ENCODE peak calls at places on chromosomes 13 and 19, in six cellular contexts. L is astrocyte of the spinal cord, H is Calu3, S is breast epithelium, R is AG09309, J is lung. F is an unnamed sample.

GRCh38 chr19:12788682-12789097 is 2.6 kb upstream of the JUNB start:
- DNase-seq in R (no peak), H (peak; percentile 65), J (peak; percentile 74), L (peak; percentile 66), S (no peak), F (peak; percentile 91)

GRCh38 chr13:49220856-49221614 is 897 bp downstream of the MLNR start:
- DNase-seq in R (no peak), L (no peak), J (no peak), S (no peak), H (no peak), F (no peak)

GRCh38 chr13:55534306-55534705 is 1606.4 kb upstream of the PRR20A start:
- DNase-seq in J (no peak), S (no peak), H (no peak), L (no peak), R (no peak), F (no peak)

GRCh38 chr13:36549771-36550170 is 117.5 kb downstream of the CCNA1 start:
- DNase-seq in S (no peak), R (no peak), H (no peak), J (no peak), L (no peak), F (no peak)

GRCh38 chr19:4970558-4971423 is 1.9 kb downstream of the KDM4B start:
- DNase-seq in J (no peak), S (no peak), L (peak; percentile 29), H (no peak), R (no peak), F (no peak)

GRCh38 chr13:82713681-82714405 is 1168.4 kb downstream of the SLITRK1 start:
- DNase-seq in R (peak; percentile 57), L (peak; percentile 22), J (no peak), S (no peak), H (no peak), F (no peak)

GRCh38 chr13:69951412-69951811 is 156.2 kb upstream of the ATXN8OS start:
- DNase-seq in L (no peak), J (no peak), R (no peak), S (no peak), H (no peak), F (no peak)

GRCh38 chr19:12202250-12202649 is 39.4 kb downstream of the ZNF136 start:
- DNase-seq in R (no peak), J (no peak), L (no peak), H (no peak), S (peak; percentile 60), F (no peak)

GRCh38 chr13:20721454-20722357 is 18.2 kb downstream of the IL17D start:
- DNase-seq in S (no peak), H (peak; percentile 32), R (no peak), J (peak; percentile 42), L (peak; percentile 58), F (peak; percentile 57)

GRCh38 chr13:73891805-73892204 is 242.4 kb downstream of the KLF12 start:
- DNase-seq in J (no peak), S (no peak), R (no peak), L (no peak), H (no peak), F (no peak)

GRCh38 chr13:28494861-28495585 is at the start of gene FLT1:
- DNase-seq in S (no peak), H (peak; percentile 6), L (no peak), J (no peak), R (no peak), F (peak; percentile 60)

GRCh38 chr19:17103177-17103576 is 27.6 kb downstream of the MYO9B start:
- DNase-seq in J (no peak), S (no peak), L (peak; percentile 39), R (no peak), H (peak; percentile 7), F (no peak)

GRCh38 chr13:110303644-110304043 is 3.3 kb downstream of the COL4A1 start:
- DNase-seq in J (no peak), L (no peak), R (no peak), H (no peak), S (no peak), F (no peak)

GRCh38 chr13:44932850-44933251 is 56.4 kb downstream of the NUFIP1 start:
- DNase-seq in J (no peak), L (peak; percentile 70), R (peak; percentile 25), H (no peak), S (no peak), F (no peak)

GRCh38 chr19:1767464-1767933 is 14.2 kb downstream of the ONECUT3 start:
- DNase-seq in S (no peak), H (no peak), R (no peak), J (peak; percentile 44), L (no peak), F (peak; percentile 53)

GRCh38 chr19:55079400-55080038 is 3.9 kb downstream of the EPS8L1 start:
- DNase-seq in J (no peak), H (no peak), S (no peak), R (no peak), L (no peak), F (peak; percentile 4)

GRCh38 chr13:110323172-110323851 is 16.2 kb downstream of the COL4A2 start:
- DNase-seq in J (no peak), S (no peak), R (no peak), L (peak; percentile 96), H (no peak), F (no peak)

GRCh38 chr19:44807162-44807561 is 1.7 kb upstream of the BCAM start:
- DNase-seq in J (peak; percentile 40), L (no peak), H (peak; percentile 47), S (peak; percentile 84), R (no peak), F (peak; percentile 82)